ENCODE peak calls at places on chromosomes 16 and 17, in five cellular contexts. P is WTC11, L is A549, Q is HCT116, B is HepG2. J is an unnamed sample.

GRCh38 chr16:54484700-54485099 is 198.1 kb upstream of the IRX3 start:
- DNase-seq in P (no peak), L (no peak), Q (no peak), B (no peak), J (no peak)

GRCh38 chr17:41635121-41636097 is 11.0 kb upstream of the KRT17 start:
- DNase-seq in P (no peak), L (no peak), Q (no peak), B (no peak), J (no peak)

GRCh38 chr17:73797594-73798110 is 153.4 kb upstream of the SDK2 start:
- DNase-seq in P (no peak), L (no peak), Q (no peak), B (peak; percentile 50), J (no peak)

GRCh38 chr16:3618782-3619166 is 7.4 kb upstream of the SLX4 start:
- DNase-seq in P (no peak), L (peak; percentile 46), Q (peak; percentile 68), B (no peak), J (peak; percentile 63)

GRCh38 chr16:64159986-64160385 is 961.9 kb downstream of the CDH11 start:
- DNase-seq in P (no peak), L (no peak), Q (no peak), B (no peak), J (no peak)

GRCh38 chr17:7043195-7043543 is 723 bp downstream of the SLC16A11 start:
- DNase-seq in P (peak; percentile 36), L (no peak), Q (no peak), B (no peak), J (no peak)

GRCh38 chr16:8194795-8195194 is 395.5 kb downstream of the TMEM114 start:
- DNase-seq in P (peak; percentile 10), L (peak; percentile 13), Q (no peak), B (no peak), J (peak; percentile 3)

GRCh38 chr17:45319239-45319703 is 2.5 kb upstream of the MAP3K14 start:
- DNase-seq in P (no peak), L (peak; percentile 92), Q (peak; percentile 64), B (no peak), J (peak; percentile 35)

GRCh38 chr16:27199747-27200146 is 3.6 kb upstream of the KDM8 start:
- DNase-seq in P (no peak), L (no peak), Q (no peak), B (no peak), J (peak; percentile 81)

GRCh38 chr16:14658063-14658462 is 25.3 kb downstream of the BFAR start:
- DNase-seq in P (no peak), L (no peak), Q (no peak), B (no peak), J (peak; percentile 47)

GRCh38 chr17:42023524-42024349 is 3.8 kb downstream of the NKIRAS2 start:
- DNase-seq in P (no peak), L (no peak), Q (no peak), B (no peak), J (peak; percentile 94)

GRCh38 chr16:13291934-13292333 is 390.5 kb downstream of the SHISA9 start:
- DNase-seq in P (peak; percentile 52), L (no peak), Q (no peak), B (no peak), J (peak; percentile 10)

GRCh38 chr17:28741358-28742349 is 2.2 kb upstream of the TRAF4 start:
- DNase-seq in P (no peak), L (no peak), Q (no peak), B (no peak), J (peak; percentile 97)

GRCh38 chr17:3884188-3884587 is 8.7 kb downstream of the CAMKK1 start:
- DNase-seq in P (no peak), L (no peak), Q (no peak), B (no peak), J (no peak)

GRCh38 chr17:50626037-50626574 is 8.6 kb upstream of the ABCC3 start:
- DNase-seq in P (peak; percentile 88), L (peak; percentile 88), Q (peak; percentile 58), B (peak; percentile 84), J (peak; percentile 74)

DNA sequence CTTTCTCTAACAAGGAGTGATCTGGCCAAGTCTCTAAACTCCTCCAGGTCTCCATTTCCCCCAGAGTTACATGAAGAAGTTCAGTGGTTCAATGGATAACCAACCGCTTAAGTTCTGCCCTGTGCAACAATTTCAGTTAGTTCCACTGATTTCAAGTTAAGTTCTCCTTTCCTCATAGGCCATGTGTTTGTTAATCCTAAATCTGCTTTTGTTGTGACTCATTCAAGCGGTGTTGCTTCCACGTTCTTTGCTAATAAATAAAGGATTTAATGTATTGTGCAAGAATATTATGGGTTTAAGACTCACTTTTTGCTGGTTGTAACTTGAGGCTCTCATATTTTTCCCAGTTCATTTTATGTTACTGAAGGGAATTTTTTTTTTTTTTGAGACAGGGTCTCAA is 36.3 kb downstream of the GNA13 start:
- DNase-seq in P (no peak), L (no peak), Q (no peak), B (no peak), J (peak; percentile 57)
- TF ChIP-seq MAX in P (no peak), L (no peak), Q (no peak), B (no peak), J (peak; percentile 11)

DNA sequence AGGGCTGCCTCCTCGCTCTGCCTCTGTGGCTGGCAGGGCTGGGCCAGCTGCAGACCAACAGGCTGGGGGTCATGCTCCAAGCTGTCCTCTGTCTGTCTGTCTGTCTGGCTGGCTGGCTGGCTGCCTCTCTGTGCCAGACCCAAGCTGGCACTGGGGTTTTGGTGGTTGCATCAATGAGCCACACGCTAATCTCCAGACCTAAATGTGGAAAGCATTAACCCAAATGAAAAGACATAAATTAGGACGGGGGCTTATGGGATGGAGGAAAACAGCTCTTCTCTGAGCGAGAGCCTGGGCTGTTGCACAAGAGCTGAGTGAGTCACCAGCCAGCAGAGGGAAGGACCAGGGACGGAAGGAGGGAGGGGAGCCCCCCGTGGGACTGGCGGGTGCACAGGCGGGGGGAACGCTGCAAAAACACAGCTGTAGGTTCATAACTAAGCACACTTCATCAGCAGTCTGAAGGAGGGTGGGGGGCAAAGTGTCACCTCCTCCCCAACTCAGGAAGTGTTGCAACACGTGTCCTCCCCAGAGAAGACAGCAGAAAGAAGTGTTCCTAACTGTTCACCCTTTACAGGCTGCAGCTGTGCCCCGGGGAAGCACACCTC is 83.4 kb downstream of the GAS7 start:
- DNase-seq in P (no peak), L (peak; percentile 57), Q (no peak), B (no peak), J (peak; percentile 100)
- TF ChIP-seq MAX in P (no peak), L (peak; percentile 48), Q (no peak), B (no peak), J (peak; percentile 98)

GRCh38 chr16:24577167-24577566 is 37.8 kb downstream of the RBBP6 start:
- DNase-seq in P (no peak), L (no peak), Q (no peak), B (no peak), J (no peak)
- TF ChIP-seq MAX in P (no peak), L (no peak), Q (no peak), B (no peak), J (no peak)

DNA sequence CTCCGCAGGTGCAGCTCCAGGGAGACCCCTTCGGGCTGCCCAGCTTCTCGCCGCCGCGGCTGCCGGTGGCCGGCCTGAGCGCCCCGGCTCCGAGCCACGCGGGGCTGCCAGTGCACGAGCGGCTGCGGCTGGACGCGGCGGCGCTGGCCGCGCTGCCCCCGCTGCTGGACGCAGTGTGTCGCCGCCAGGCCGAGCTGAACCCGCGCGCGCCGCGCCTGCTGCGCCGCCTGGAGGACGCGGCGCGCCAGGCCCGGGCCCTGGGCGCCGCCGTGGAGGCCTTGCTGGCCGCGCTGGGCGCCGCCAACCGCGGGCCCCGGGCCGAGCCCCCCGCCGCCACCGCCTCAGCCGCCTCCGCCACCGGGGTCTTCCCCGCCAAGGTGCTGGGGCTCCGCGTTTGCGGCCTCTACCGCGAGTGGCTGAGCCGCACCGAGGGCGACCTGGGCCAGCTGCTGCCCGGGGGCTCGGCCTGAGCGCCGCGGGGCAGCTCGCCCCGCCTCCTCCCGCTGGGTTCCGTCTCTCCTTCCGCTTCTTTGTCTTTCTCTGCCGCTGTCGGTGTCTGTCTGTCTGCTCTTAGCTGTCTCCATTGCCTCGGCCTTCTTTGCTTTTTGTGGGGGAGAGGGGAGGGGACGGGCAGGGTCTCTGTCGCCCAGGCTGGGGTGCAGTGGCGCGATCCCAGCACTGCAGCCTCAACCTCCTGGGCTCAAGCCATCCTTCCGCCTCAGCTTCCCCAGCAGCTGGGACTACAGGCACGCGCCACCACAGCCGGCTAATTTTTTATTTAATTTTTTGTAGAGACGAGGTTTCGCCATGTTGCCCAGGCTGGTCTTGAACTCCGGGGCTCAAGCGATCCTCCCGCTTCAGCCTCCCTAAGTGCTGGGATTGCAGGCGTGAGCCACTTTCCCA is 5.9 kb downstream of the CTF1 start:
- DNase-seq in P (peak; percentile 61), L (peak; percentile 77), Q (no peak), B (peak; percentile 33), J (peak; percentile 79)
- TF ChIP-seq MAX in P (peak; percentile 47), L (no peak), Q (no peak), B (peak; percentile 86), J (peak; percentile 4)

GRCh38 chr16:87066695-87067556 is 250.3 kb downstream of the C16orf95 start:
- DNase-seq in P (no peak), L (no peak), Q (no peak), B (no peak), J (no peak)
- TF ChIP-seq MAX in P (no peak), L (no peak), Q (no peak), B (no peak), J (no peak)

J was measured in NB4.